ENCODE peak calls at places on chromosomes 16 and 17, in seven cellular contexts. X, P, M, H, Z, G and A are unnamed samples.

GRCh38 chr16:58422809-58423208 is 30.5 kb downstream of the GINS3 start:
- DNase-seq in X (no peak), P (no peak), M (no peak), H (no peak), Z (no peak), G (no peak), A (no peak)

GRCh38 chr17:18235743-18236256 is 10.4 kb downstream of the LLGL1 start:
- DNase-seq in X (no peak), P (no peak), M (no peak), H (no peak), Z (peak), G (no peak), A (no peak)

GRCh38 chr17:33335491-33336173 is 42.5 kb upstream of the ASIC2 start:
- DNase-seq in X (peak), P (no peak), M (no peak), H (no peak), Z (peak), G (no peak), A (peak)

GRCh38 chr17:59387351-59388069 is 56.1 kb downstream of the YPEL2 start:
- DNase-seq in X (peak), P (no peak), M (no peak), H (no peak), Z (no peak), G (no peak), A (no peak)

GRCh38 chr16:85627835-85628556 is 14.9 kb downstream of the GSE1 start:
- DNase-seq in X (no peak), P (no peak), M (no peak), H (no peak), Z (no peak), G (no peak), A (no peak)

GRCh38 chr16:51549836-51550235 is 398.8 kb upstream of the SALL1 start:
- DNase-seq in X (no peak), P (no peak), M (no peak), H (no peak), Z (peak), G (no peak), A (no peak)

GRCh38 chr17:82241183-82241925 is 12.5 kb downstream of the SLC16A3 start:
- DNase-seq in X (peak), P (no peak), M (peak), H (no peak), Z (peak), G (no peak), A (no peak)

GRCh38 chr17:81295678-81296381 is 723 bp upstream of the SLC38A10 start:
- DNase-seq in X (peak), P (no peak), M (peak), H (peak), Z (peak), G (peak), A (no peak)

GRCh38 chr16:69762843-69763556 is 868 bp downstream of the WWP2 start:
- DNase-seq in X (no peak), P (no peak), M (no peak), H (no peak), Z (peak), G (no peak), A (no peak)

GRCh38 chr17:82544431-82545070 is 25.0 kb downstream of the FOXK2 start:
- DNase-seq in X (no peak), P (no peak), M (peak), H (no peak), Z (no peak), G (no peak), A (no peak)

GRCh38 chr17:34269969-34270368 is at the start of gene CCL7:
- DNase-seq in X (no peak), P (no peak), M (no peak), H (no peak), Z (peak), G (no peak), A (no peak)

GRCh38 chr17:50772251-50772650 is 4.9 kb upstream of the ANKRD40CL start:
- DNase-seq in X (no peak), P (no peak), M (no peak), H (no peak), Z (no peak), G (no peak), A (no peak)

GRCh38 chr17:40319651-40320550 is 10.9 kb downstream of the RARA start:
- DNase-seq in X (no peak), P (no peak), M (no peak), H (no peak), Z (no peak), G (peak), A (no peak)

GRCh38 chr17:1643293-1643998 is 2.1 kb downstream of the SCARF1 start:
- DNase-seq in X (no peak), P (no peak), M (no peak), H (peak), Z (no peak), G (peak), A (peak)

GRCh38 chr16:324451-325334 is 27.8 kb downstream of the AXIN1 start:
- DNase-seq in X (no peak), P (no peak), M (no peak), H (peak), Z (no peak), G (peak), A (no peak)

GRCh38 chr16:8634991-8635736 is 13.7 kb downstream of the METTL22 start:
- DNase-seq in X (no peak), P (no peak), M (no peak), H (no peak), Z (peak), G (no peak), A (peak)

GRCh38 chr16:56625140-56625942 is at the start of gene MT1E:
- DNase-seq in X (no peak), P (peak), M (peak), H (no peak), Z (peak), G (peak), A (no peak)

GRCh38 chr17:35089846-35090193 is 26.3 kb upstream of the RFFL start:
- DNase-seq in X (no peak), P (no peak), M (peak), H (no peak), Z (peak), G (no peak), A (peak)

GRCh38 chr17:66310528-66311148 is 8.2 kb downstream of the PRKCA start:
- DNase-seq in X (no peak), P (no peak), M (no peak), H (no peak), Z (no peak), G (no peak), A (no peak)

GRCh38 chr16:82137819-82138177 is 32.2 kb downstream of the MPHOSPH6 start:
- DNase-seq in X (no peak), P (no peak), M (no peak), H (no peak), Z (peak), G (no peak), A (no peak)